ENCODE peak calls at places on chromosomes 6 and 20, in five cellular contexts. Z, O, R, G and M are unnamed samples.

GRCh38 chr6:118277631-118278030 is 270.5 kb upstream of the PLN start:
- DNase-seq in Z (no peak), O (no peak), R (no peak), G (no peak), M (no peak)

GRCh38 chr6:44297063-44298038 is 15.8 kb downstream of the AARS2 start:
- DNase-seq in Z (no peak), O (peak; percentile 60), R (peak; percentile 39), G (no peak), M (peak; percentile 35)

GRCh38 chr20:1648101-1648500 is 9.5 kb downstream of the SIRPG start:
- DNase-seq in Z (no peak), O (no peak), R (no peak), G (no peak), M (no peak)

GRCh38 chr20:16583444-16583843 is 10.2 kb upstream of the KIF16B start:
- DNase-seq in Z (no peak), O (no peak), R (no peak), G (no peak), M (no peak)

GRCh38 chr20:23217023-23217422 is 130.9 kb upstream of the CD93 start:
- DNase-seq in Z (no peak), O (no peak), R (no peak), G (no peak), M (no peak)

GRCh38 chr6:27280064-27280539 is 32.0 kb downstream of the POM121L2 start:
- DNase-seq in Z (peak; percentile 50), O (peak; percentile 50), R (no peak), G (no peak), M (no peak)

GRCh38 chr20:58903636-58904035 is 51.1 kb downstream of the GNAS start:
- DNase-seq in Z (no peak), O (no peak), R (no peak), G (no peak), M (no peak)

GRCh38 chr20:35145141-35145564 is 2.0 kb downstream of the EDEM2 start:
- DNase-seq in Z (peak; percentile 65), O (no peak), R (no peak), G (peak; percentile 15), M (no peak)

GRCh38 chr6:28501259-28501658 is 14.3 kb downstream of the GPX6 start:
- DNase-seq in Z (no peak), O (no peak), R (no peak), G (no peak), M (no peak)

GRCh38 chr6:88972504-88973423 is 9.3 kb upstream of the RNGTT start:
- DNase-seq in Z (no peak), O (no peak), R (no peak), G (no peak), M (no peak)

GRCh38 chr6:17431581-17431980 is 38.2 kb downstream of the CAP2 start:
- DNase-seq in Z (peak; percentile 34), O (no peak), R (no peak), G (no peak), M (no peak)

GRCh38 chr6:42104807-42105713 is 37.4 kb downstream of the C6orf132 start:
- DNase-seq in Z (no peak), O (no peak), R (no peak), G (no peak), M (no peak)

GRCh38 chr6:48611332-48611731 is 500.3 kb upstream of the PTCHD4 start:
- DNase-seq in Z (no peak), O (no peak), R (no peak), G (no peak), M (no peak)

GRCh38 chr6:105779113-105779512 is 307.0 kb upstream of the PRDM1 start:
- DNase-seq in Z (no peak), O (no peak), R (no peak), G (no peak), M (no peak)

GRCh38 chr6:32941412-32941784 is 570 bp upstream of the HLA-DMB start:
- DNase-seq in Z (no peak), O (peak; percentile 51), R (peak; percentile 30), G (no peak), M (peak; percentile 90)

GRCh38 chr20:49186535-49187329 is 1.4 kb downstream of the STAU1 start:
- DNase-seq in Z (peak; percentile 65), O (peak; percentile 79), R (peak; percentile 47), G (no peak), M (peak; percentile 33)

GRCh38 chr6:31575952-31576684 is 753 bp downstream of the TNF start:
- DNase-seq in Z (no peak), O (no peak), R (no peak), G (no peak), M (no peak)

GRCh38 chr6:169983651-169984050 is 232.2 kb downstream of the ERMARD start:
- DNase-seq in Z (no peak), O (no peak), R (no peak), G (no peak), M (no peak)